ENCODE peak calls at places on chromosome 14, in ten cellular contexts. Y is upper lobe of right lung; U is body of pancreas; C is left lung; X is CD4-positive, alpha-beta T cell; J is uterus; L is keratinocyte; O is breast epithelium; N is substantia nigra; A is Peyer's patch. Z is an unnamed sample.

GRCh38 chr14:33465952-33466700 is 484.7 kb downstream of the EGLN3 start:
- DNase-seq in Y (no peak), U (no peak), C (no peak), X (no peak), J (no peak), L (no peak), O (no peak), N (no peak), A (no peak), Z (no peak)

GRCh38 chr14:75982724-75983358 is 1.0 kb upstream of the TGFB3 start:
- DNase-seq in Y (peak; percentile 79), U (peak; percentile 83), C (peak; percentile 69), X (no peak), J (peak; percentile 72), L (no peak), O (no peak), N (no peak), A (no peak), Z (no peak)

GRCh38 chr14:60777856-60778578 is 43.5 kb downstream of the MNAT1 start:
- DNase-seq in Y (no peak), U (no peak), C (no peak), X (no peak), J (no peak), L (no peak), O (no peak), N (no peak), A (no peak), Z (no peak)

GRCh38 chr14:51846631-51847488 is 13.6 kb upstream of the GNG2 start:
- DNase-seq in Y (peak; percentile 63), U (no peak), C (peak; percentile 56), X (peak; percentile 82), J (peak; percentile 26), L (no peak), O (peak; percentile 41), N (no peak), A (no peak), Z (peak; percentile 96)

GRCh38 chr14:54104746-54105145 is 148.1 kb upstream of the BMP4 start:
- DNase-seq in Y (no peak), U (no peak), C (no peak), X (no peak), J (no peak), L (no peak), O (no peak), N (no peak), A (no peak), Z (no peak)

GRCh38 chr14:26729851-26730250 is 132.0 kb upstream of the NOVA1 start:
- DNase-seq in Y (no peak), U (no peak), C (no peak), X (no peak), J (no peak), L (no peak), O (no peak), N (no peak), A (no peak), Z (no peak)

GRCh38 chr14:86450075-86450474 is 920.1 kb downstream of the FLRT2 start:
- DNase-seq in Y (no peak), U (no peak), C (no peak), X (no peak), J (no peak), L (no peak), O (no peak), N (no peak), A (no peak), Z (no peak)

GRCh38 chr14:50113381-50113811 is 3.0 kb downstream of the VCPKMT start:
- DNase-seq in Y (no peak), U (no peak), C (no peak), X (no peak), J (no peak), L (no peak), O (no peak), N (no peak), A (no peak), Z (no peak)

DNA sequence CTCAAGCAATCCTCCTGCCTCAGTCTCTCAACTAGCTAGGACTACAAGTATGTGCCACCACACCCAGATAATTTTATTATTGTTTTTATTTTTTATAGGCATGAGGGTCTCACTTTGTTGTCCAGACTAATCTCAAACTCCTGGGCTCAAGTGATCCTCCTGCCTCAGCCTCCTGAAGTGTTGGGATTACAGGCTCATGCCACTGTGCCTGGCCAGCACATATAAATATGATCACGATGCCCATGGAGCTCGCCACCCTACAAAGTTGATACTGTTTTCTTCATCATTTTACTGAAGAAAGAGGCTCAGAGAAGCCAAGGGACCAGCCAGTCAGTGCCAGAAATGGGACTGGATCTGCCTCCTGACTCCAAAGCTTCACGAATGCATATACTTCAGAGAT is 53.1 kb downstream of the NFKBIA start:
- DNase-seq in Y (no peak), U (no peak), C (no peak), X (no peak), J (no peak), L (no peak), O (no peak), N (no peak), A (no peak), Z (no peak)
- H3K27ac ChIP-seq in Y (no peak overlapping the region), U (no peak overlapping the region), C (no peak overlapping the region), X (no peak overlapping the region), J (no peak overlapping the region), L (no peak overlapping the region), O (no peak overlapping the region), N (no peak overlapping the region), A (no peak overlapping the region), Z (no peak overlapping the region)

DNA sequence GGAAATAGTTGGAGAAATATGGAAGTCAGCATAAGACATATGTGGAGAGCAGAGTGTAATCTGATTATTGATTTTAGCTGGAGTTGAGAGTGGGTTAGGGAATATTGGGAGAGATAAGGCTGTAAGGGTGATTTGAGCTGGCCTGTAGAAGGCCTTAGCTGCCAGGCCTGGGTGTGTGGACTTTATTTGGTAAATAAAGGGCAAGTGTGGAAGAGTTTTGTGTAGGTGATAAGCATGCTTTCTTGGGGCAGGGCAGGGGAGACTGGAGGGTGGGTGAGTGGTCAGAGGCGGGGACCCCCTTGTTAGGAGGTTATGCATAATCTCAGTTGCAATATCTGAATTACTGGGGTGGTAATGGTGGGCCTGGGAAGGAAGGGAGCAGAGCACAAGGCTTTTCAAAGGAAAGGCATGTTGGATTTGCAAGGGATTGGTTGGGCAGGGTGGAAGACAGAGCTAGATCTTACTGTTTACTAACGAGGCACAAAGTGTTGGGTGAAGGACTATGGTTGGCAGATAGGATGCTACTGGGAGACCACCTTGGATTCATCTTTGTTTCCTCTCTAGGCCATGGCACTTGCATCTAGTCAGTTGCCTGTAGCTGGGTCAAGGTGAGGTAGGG is 5.5 kb downstream of the KHNYN start:
- DNase-seq in Y (no peak), U (no peak), C (no peak), X (no peak), J (no peak), L (no peak), O (no peak), N (no peak), A (no peak), Z (no peak)
- H3K27ac ChIP-seq in Y (no peak overlapping the region), U (no peak overlapping the region), C (no peak overlapping the region), X (no peak overlapping the region), J (no peak overlapping the region), L (no peak overlapping the region), O (peak overlapping the region; percentile 77), N (no peak overlapping the region), A (no peak overlapping the region), Z (no peak overlapping the region)

GRCh38 chr14:95545769-95546168 is 10.9 kb downstream of the GLRX5 start:
- DNase-seq in Y (no peak), U (no peak), C (no peak), X (no peak), J (no peak), L (peak; percentile 63), O (no peak), N (no peak), A (no peak), Z (no peak)
- H3K27ac ChIP-seq in Y (no peak overlapping the region), U (no peak overlapping the region), C (no peak overlapping the region), X (no peak overlapping the region), J (peak overlapping the region; percentile 66), L (peak overlapping the region; percentile 24), O (peak overlapping the region; percentile 51), N (no peak overlapping the region), A (no peak overlapping the region), Z (no peak overlapping the region)

DNA sequence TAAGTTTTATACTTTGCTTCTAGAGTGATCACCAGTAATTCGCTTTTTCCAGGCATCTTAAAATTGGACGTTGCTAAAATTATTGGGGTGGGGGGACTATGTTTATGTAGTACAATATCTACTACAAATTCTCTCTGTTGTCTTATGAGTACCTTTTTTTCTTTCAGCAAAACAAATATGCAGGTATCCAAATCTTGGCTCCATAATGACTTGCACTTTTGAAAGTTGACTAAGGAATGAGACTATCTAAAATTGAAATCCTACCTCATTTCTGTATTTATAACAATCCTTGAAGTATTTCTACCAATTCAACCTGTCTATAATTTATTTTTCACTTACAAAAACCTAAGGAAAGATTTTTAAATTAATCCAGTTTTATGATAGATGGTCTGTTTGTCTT is 2.4 kb downstream of the DYNC1H1 start:
- DNase-seq in Y (no peak), U (no peak), C (no peak), X (no peak), J (no peak), L (no peak), O (no peak), N (no peak), A (no peak), Z (no peak)
- H3K27ac ChIP-seq in Y (no peak overlapping the region), U (no peak overlapping the region), C (no peak overlapping the region), X (no peak overlapping the region), J (no peak overlapping the region), L (peak overlapping the region; percentile 66), O (no peak overlapping the region), N (no peak overlapping the region), A (no peak overlapping the region), Z (no peak overlapping the region)

GRCh38 chr14:22311625-22312024 is 277.4 kb downstream of the DAD1 start:
- DNase-seq in Y (no peak), U (no peak), C (no peak), X (no peak), J (no peak), L (no peak), O (no peak), N (no peak), A (no peak), Z (no peak)
- H3K27ac ChIP-seq in Y (no peak overlapping the region), U (no peak overlapping the region), C (no peak overlapping the region), X (no peak overlapping the region), J (no peak overlapping the region), L (no peak overlapping the region), O (no peak overlapping the region), N (no peak overlapping the region), A (no peak overlapping the region), Z (no peak overlapping the region)

Z was measured in CD4-positive, alpha-beta memory T cell.